ENCODE peak calls at places on chromosomes 6 and 20, in eight cellular contexts. I is activated CD8-positive, alpha-beta memory T cell treated with anti-CD3 and anti-CD28 coated beads, Interleukin-2, amount 10 ng/mL, durations not matched to agents 7 days and 5 days; D is left ventricle myocardium inferior; Z is cardiac septum; M is MM.1S; Q is pulmonary artery endothelial cell; X is RWPE2; G is T follicular helper cell. F is an unnamed sample.

GRCh38 chr6:90105766-90106165 is 190.9 kb downstream of the BACH2 start:
- DNase-seq in I (no peak), D (no peak), Z (no peak), M (no peak), Q (no peak), X (no peak), G (no peak), F (no peak)

GRCh38 chr6:109469591-109470189 is 13.3 kb downstream of the ZBTB24 start:
- DNase-seq in I (no peak), D (no peak), Z (no peak), M (no peak), Q (no peak), X (no peak), G (no peak), F (no peak)

GRCh38 chr6:42460892-42461291 is 9.2 kb upstream of the TRERF1 start:
- DNase-seq in I (no peak), D (no peak), Z (no peak), M (no peak), Q (no peak), X (no peak), G (no peak), F (no peak)

GRCh38 chr20:41300383-41300782 is 17.1 kb downstream of the ZHX3 start:
- DNase-seq in I (no peak), D (no peak), Z (no peak), M (no peak), Q (no peak), X (no peak), G (no peak), F (no peak)

GRCh38 chr20:47464380-47465101 is 37.1 kb upstream of the NCOA3 start:
- DNase-seq in I (no peak), D (peak; percentile 61), Z (no peak), M (no peak), Q (peak; percentile 83), X (peak; percentile 98), G (no peak), F (no peak)

GRCh38 chr6:123901441-123901840 is 97.8 kb downstream of the NKAIN2 start:
- DNase-seq in I (no peak), D (no peak), Z (no peak), M (no peak), Q (no peak), X (no peak), G (no peak), F (no peak)

GRCh38 chr20:40683894-40684268 is 5.2 kb downstream of the MAFB start:
- DNase-seq in I (no peak), D (no peak), Z (no peak), M (no peak), Q (no peak), X (peak; percentile 62), G (no peak), F (no peak)

GRCh38 chr6:85452441-85452881 is 2.6 kb downstream of the NT5E start:
- DNase-seq in I (no peak), D (no peak), Z (no peak), M (no peak), Q (no peak), X (no peak), G (no peak), F (no peak)